ENCODE peak calls at places on chromosomes 11 and 22, in five cellular contexts. Z is pancreas, N is heart left ventricle, U is coronary artery, X is adrenal gland. L is an unnamed sample.

GRCh38 chr11:94060401-94060800 is 39.2 kb downstream of the HEPHL1 start:
- DNase-seq in U (no peak), X (no peak), Z (no peak), N (no peak), L (no peak)

GRCh38 chr22:38218661-38219331 is 17.0 kb downstream of the MAFF start:
- DNase-seq in Z (peak), X (peak), N (peak), U (peak), L (peak)

GRCh38 chr11:75152090-75152489 is 1.2 kb downstream of the SLCO2B1 start:
- DNase-seq in Z (peak), X (no peak), U (no peak), N (no peak), L (no peak)

GRCh38 chr11:63882555-63883242 is 34.3 kb downstream of the RCOR2 start:
- DNase-seq in Z (peak), U (no peak), N (no peak), X (peak), L (peak)

GRCh38 chr11:63920870-63921417 is 4.0 kb upstream of the RCOR2 start:
- DNase-seq in Z (no peak), U (no peak), N (no peak), X (no peak), L (no peak)

GRCh38 chr11:76512851-76513653 is 68.2 kb downstream of the EMSY start:
- DNase-seq in N (no peak), U (no peak), Z (no peak), X (no peak), L (no peak)

GRCh38 chr11:119593346-119593745 is 135.7 kb downstream of the NECTIN1 start:
- DNase-seq in N (no peak), Z (no peak), X (no peak), U (no peak), L (no peak)

GRCh38 chr11:68441466-68442230 is 18.9 kb upstream of the PPP6R3 start:
- DNase-seq in X (no peak), U (no peak), Z (no peak), N (no peak), L (no peak)

GRCh38 chr11:118634435-118635236 is 27.2 kb downstream of the PHLDB1 start:
- DNase-seq in N (peak), U (peak), X (peak), Z (peak), L (peak)

GRCh38 chr11:104653011-104653806 is 245.1 kb downstream of the CASP12 start:
- DNase-seq in N (no peak), Z (no peak), U (no peak), X (peak), L (no peak)

GRCh38 chr11:116439480-116439759 is 333.4 kb downstream of the BUD13 start:
- DNase-seq in X (no peak), Z (no peak), U (no peak), N (no peak), L (no peak)

GRCh38 chr22:44522526-44523170 is 24.6 kb upstream of the RTL6 start:
- DNase-seq in N (no peak), Z (no peak), X (no peak), U (peak), L (peak)

GRCh38 chr22:44520695-44521094 is 22.7 kb upstream of the RTL6 start:
- DNase-seq in Z (no peak), U (no peak), X (no peak), N (no peak), L (no peak)

GRCh38 chr22:44519895-44520294 is 21.9 kb upstream of the RTL6 start:
- DNase-seq in X (no peak), U (no peak), Z (no peak), N (no peak), L (no peak)

GRCh38 chr22:44523981-44524759 is 26.1 kb upstream of the RTL6 start:
- DNase-seq in N (no peak), U (peak), Z (no peak), X (no peak), L (no peak)

GRCh38 chr22:44521326-44521725 is 23.3 kb upstream of the RTL6 start:
- DNase-seq in N (no peak), U (no peak), X (no peak), Z (no peak), L (peak)
- H3K4me3 ChIP-seq in N (no peak), U (no peak), X (no peak), Z (no peak), L (no peak)

GRCh38 chr11:83008581-83008923 is 63.1 kb downstream of the RAB30 start:
- DNase-seq in Z (no peak), U (no peak), N (no peak), X (no peak), L (no peak)

GRCh38 chr11:83007477-83007876 is 64.2 kb downstream of the RAB30 start:
- DNase-seq in U (no peak), Z (no peak), X (no peak), N (no peak), L (no peak)

GRCh38 chr11:83006877-83007330 is 64.8 kb downstream of the RAB30 start:
- DNase-seq in X (peak), N (no peak), U (no peak), Z (peak), L (no peak)

GRCh38 chr11:83009999-83010398 is 61.7 kb downstream of the RAB30 start:
- DNase-seq in N (no peak), U (no peak), X (no peak), Z (no peak), L (no peak)

DNA sequence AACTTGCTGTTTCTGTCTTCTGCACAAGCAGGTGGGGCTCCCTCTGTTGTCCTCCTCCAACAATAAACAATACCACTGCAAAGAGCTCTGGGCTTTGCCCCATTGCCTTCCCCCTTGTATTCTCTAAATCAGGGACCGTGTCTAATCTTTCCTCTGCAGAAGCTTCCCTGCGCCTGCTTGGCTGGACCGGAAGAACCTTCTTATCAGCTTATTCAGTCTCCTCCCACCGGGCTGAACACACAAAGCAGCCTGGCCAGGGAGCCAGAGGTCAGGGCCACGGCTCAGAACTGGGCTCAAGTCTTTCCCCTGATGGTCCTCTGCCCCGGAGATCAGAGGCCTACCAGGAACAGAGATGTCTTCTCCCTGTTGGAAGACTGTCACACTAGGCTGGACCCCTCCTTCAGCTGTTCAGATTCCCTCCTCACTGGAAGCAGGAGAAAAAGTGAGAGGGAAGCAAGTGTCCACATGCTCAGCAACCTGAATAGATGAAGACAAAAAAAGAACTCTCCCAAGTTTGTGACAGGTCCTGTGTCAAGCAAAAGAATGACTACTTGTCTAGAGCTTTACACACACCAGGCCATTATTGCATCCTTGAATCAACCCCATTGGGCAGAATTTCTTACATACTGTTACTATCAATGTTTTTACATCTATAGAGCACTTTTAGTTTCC is 63.7 kb downstream of the RAB30 start:
- DNase-seq in Z (peak), X (peak), U (no peak), N (peak), L (no peak)
- TF ChIP-seq CTCF in Z (no peak), X (no peak), U (no peak), N (no peak), L (no peak)

DNA sequence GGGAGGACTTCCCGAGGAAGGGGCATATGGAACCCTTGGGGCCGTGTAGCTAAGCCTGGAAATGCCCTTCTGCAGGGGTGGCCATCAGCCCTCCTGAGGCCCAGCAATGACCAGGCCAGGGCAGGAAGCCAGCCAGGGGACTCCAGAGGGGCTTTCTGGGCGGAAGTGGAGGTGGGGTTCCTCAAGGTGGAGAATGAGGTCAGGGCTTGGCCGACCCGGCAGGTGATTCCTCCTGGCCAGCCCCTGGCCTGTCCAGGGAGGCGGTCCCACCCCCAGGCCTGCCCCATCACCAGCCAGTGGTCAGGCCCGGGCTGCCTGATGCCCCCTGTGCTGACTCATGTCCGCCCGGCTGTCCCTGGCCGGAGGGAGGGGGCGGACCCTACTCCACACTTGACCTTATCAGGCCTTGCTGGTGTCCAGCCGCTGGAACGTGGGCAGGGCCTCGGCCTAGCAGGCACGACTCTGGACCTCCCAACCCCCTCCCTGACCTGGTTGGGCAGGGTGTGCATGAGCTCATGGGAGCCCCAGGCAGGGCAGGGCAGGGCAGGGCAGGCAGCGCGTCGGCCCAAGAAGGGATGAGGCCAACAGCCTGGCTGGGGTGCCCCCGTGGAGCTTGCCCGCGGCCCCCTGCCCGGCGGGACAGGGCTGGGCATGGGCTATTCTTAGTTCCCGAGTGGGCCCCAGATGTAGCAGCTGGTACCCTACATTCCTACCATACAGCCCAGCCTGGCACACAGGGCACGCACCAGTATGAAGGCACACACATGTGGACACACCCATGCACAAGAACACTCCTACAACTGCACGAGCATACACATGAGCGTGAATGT is 35.9 kb downstream of the RPL3 start:
- DNase-seq in X (peak), N (peak), Z (no peak), U (peak), L (peak)
- H3K4me3 ChIP-seq in X (no peak), N (no peak), Z (no peak), U (no peak), L (no peak)

GRCh38 chr22:21641795-21642583 is at the start of gene SDF2L1:
- DNase-seq in U (peak), N (peak), Z (peak), X (peak), L (peak)
- TF ChIP-seq CTCF in U (no peak), N (peak), Z (no peak), X (no peak), L (no peak)

DNA sequence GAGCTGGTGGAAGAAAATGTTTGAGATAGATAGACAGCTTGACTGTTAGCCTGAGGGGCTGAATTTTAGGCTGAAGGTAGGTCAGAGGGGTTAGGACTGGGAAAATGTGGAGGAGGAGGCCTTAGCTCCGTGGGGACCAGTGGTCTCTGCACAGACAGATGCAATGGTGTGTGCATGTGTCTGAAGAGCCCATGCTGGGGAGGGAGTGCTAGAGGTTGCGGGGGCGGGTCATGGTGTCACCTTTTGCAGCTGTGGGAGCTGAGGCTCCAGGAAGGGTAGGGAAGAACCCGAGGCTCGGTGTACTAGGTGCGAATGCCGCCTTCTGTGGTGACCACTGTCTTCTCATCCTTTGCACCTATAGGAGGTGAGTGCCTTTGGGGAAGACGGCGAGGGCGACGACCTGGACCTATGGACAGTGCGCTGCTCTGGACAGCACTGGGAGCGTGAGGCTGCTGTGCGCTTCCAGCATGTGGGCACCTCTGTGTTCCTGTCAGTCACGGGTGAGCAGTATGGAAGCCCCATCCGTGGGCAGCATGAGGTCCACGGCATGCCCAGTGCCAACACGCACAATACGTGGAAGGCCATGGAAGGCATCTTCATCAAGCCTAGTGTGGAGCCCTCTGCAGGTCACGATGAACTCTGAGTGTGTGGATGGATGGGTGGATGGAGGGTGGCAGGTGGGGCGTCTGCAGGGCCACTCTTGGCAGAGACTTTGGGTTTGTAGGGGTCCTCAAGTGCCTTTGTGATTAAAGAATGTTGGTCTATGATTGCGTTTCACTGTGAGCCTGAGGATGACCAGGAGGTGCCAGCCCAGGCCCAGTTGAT is 1.6 kb downstream of the SDF2L1 start:
- DNase-seq in U (no peak), X (no peak), Z (no peak), N (no peak), L (no peak)
- H3K4me3 ChIP-seq in U (peak), X (no peak), Z (peak), N (no peak), L (peak)

GRCh38 chr22:33404723-33405122 is 346.5 kb upstream of the SYN3 start:
- DNase-seq in Z (no peak), X (no peak), U (no peak), N (no peak), L (no peak)

GRCh38 chr22:33400891-33401290 is 342.7 kb upstream of the SYN3 start:
- DNase-seq in U (no peak), Z (no peak), N (no peak), X (no peak), L (no peak)

GRCh38 chr22:33401291-33401690 is 343.1 kb upstream of the SYN3 start:
- DNase-seq in Z (no peak), X (no peak), U (no peak), N (no peak), L (no peak)

GRCh38 chr22:33400061-33400840 is 342.1 kb upstream of the SYN3 start:
- DNase-seq in X (no peak), U (no peak), N (no peak), Z (no peak), L (no peak)

GRCh38 chr22:33402325-33402724 is 344.1 kb upstream of the SYN3 start:
- DNase-seq in Z (no peak), N (no peak), X (no peak), U (no peak), L (no peak)
- TF ChIP-seq CTCF in Z (no peak), N (no peak), X (no peak), U (no peak), L (no peak)

DNA sequence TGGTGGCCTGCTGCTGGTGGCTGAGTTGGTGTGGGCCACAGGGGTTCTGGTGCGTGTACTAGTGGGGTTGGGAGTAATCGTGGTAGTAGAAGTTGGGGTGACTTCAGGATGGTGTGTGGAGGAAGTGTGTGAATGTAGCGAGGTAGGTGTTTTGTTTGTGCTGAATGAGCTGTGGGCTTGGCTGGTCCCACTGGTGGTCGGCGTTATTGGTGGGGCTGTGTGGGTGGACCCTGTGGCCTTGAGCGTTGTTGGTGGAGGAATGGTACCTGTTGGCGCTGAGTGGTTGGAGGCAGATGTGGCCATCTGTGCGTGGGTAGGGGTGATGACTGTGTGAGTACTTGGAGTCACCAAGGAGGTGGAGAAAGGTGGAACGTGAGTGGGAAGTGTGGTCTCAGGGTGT is 18.4 kb downstream of the MUC6 start:
- DNase-seq in X (no peak), U (no peak), N (no peak), Z (no peak), L (no peak)
- H3K4me3 ChIP-seq in X (no peak), U (no peak), N (no peak), Z (no peak), L (no peak)